ENCODE peak calls at places on chromosomes 13 and 19, in eight cellular contexts. J is activated CD8-positive, alpha-beta memory T cell treated with anti-CD3 and anti-CD28 coated beads for 4 hours; M is stomach; I is DMS153; T is dermis microvascular lymphatic vessel endothelial cell; N is NCI-H82; D is thoracic aorta; W is mucosa of gallbladder. L is an unnamed sample.

GRCh38 chr13:76383671-76384461 is 502.3 kb downstream of the KCTD12 start:
- DNase-seq in J (no peak), M (no peak), I (peak), T (no peak), N (no peak), D (no peak), W (peak), L (no peak)

GRCh38 chr13:110057052-110057451 is 249.9 kb downstream of the COL4A1 start:
- DNase-seq in J (no peak), M (no peak), I (no peak), T (no peak), N (no peak), D (no peak), W (no peak), L (no peak)

GRCh38 chr19:3075605-3076431 is 13.5 kb upstream of the TLE5 start:
- DNase-seq in J (peak), M (peak), I (peak), T (no peak), N (peak), D (no peak), W (peak), L (no peak)

GRCh38 chr13:45411631-45412030 is 6.5 kb downstream of the SLC25A30 start:
- DNase-seq in J (no peak), M (no peak), I (no peak), T (no peak), N (no peak), D (no peak), W (no peak), L (no peak)

GRCh38 chr13:30998548-30999140 is 66.2 kb downstream of the TEX26 start:
- DNase-seq in J (no peak), M (no peak), I (peak), T (no peak), N (no peak), D (no peak), W (peak), L (no peak)

GRCh38 chr13:40787062-40787461 is 2.3 kb upstream of the SLC25A15 start:
- DNase-seq in J (no peak), M (no peak), I (no peak), T (no peak), N (no peak), D (no peak), W (no peak), L (no peak)

GRCh38 chr19:55408320-55408836 is 790 bp upstream of the UBE2S start:
- DNase-seq in J (no peak), M (no peak), I (no peak), T (no peak), N (no peak), D (no peak), W (no peak), L (no peak)

GRCh38 chr19:2477732-2478191 is 1.8 kb downstream of the GADD45B start:
- DNase-seq in J (no peak), M (no peak), I (no peak), T (no peak), N (no peak), D (no peak), W (peak), L (no peak)

GRCh38 chr13:23449386-23450162 is 16.1 kb upstream of the SACS start:
- DNase-seq in J (no peak), M (no peak), I (no peak), T (no peak), N (peak), D (no peak), W (no peak), L (no peak)

GRCh38 chr19:45056831-45057230 is 18.0 kb downstream of the CLASRP start:
- DNase-seq in J (no peak), M (no peak), I (no peak), T (no peak), N (no peak), D (no peak), W (no peak), L (no peak)

GRCh38 chr19:49514151-49514550 is 1.7 kb downstream of the FCGRT start:
- DNase-seq in J (no peak), M (peak), I (no peak), T (no peak), N (no peak), D (no peak), W (no peak), L (no peak)

GRCh38 chr13:64810701-64811258 is 2419.4 kb downstream of the PCDH9 start:
- DNase-seq in J (no peak), M (no peak), I (no peak), T (no peak), N (no peak), D (no peak), W (no peak), L (no peak)

GRCh38 chr19:45558399-45558878 is 26.2 kb downstream of the OPA3 start:
- DNase-seq in J (peak), M (peak), I (no peak), T (no peak), N (peak), D (no peak), W (peak), L (no peak)

GRCh38 chr13:39273953-39274352 is 235.7 kb downstream of the NHLRC3 start:
- DNase-seq in J (no peak), M (peak), I (no peak), T (peak), N (peak), D (no peak), W (no peak), L (no peak)

GRCh38 chr13:51625555-51626345 is 41.5 kb downstream of the WDFY2 start:
- DNase-seq in J (no peak), M (peak), I (no peak), T (peak), N (no peak), D (no peak), W (peak), L (no peak)